ENCODE peak calls at places on chromosomes 11 and 22, in nine cellular contexts. U is neuronal stem cell, F is DND-41, M is spleen, P is sigmoid colon, J is SJSA1, X is right atrium auricular region, Z is psoas muscle, Q is tibial nerve. Y is an unnamed sample.

GRCh38 chr11:117314840-117315239 is 1.2 kb downstream of the BACE1 start:
- DNase-seq in U (no peak), F (no peak), M (peak; percentile 74), P (peak; percentile 59), J (no peak), X (no peak), Z (no peak), Q (no peak), Y (no peak)

GRCh38 chr11:70397983-70398833 is at the start of gene CTTN:
- DNase-seq in U (peak; percentile 91), F (peak; percentile 70), M (peak; percentile 94), P (peak; percentile 93), J (peak; percentile 99), X (peak; percentile 81), Z (peak; percentile 94), Q (peak; percentile 77), Y (peak; percentile 95)

GRCh38 chr11:122843281-122844150 is 5.2 kb downstream of the CRTAM start:
- DNase-seq in U (no peak), F (no peak), M (no peak), P (no peak), J (no peak), X (no peak), Z (no peak), Q (no peak), Y (no peak)

GRCh38 chr11:133905677-133906156 is 51.1 kb downstream of the IGSF9B start:
- DNase-seq in U (no peak), F (no peak), M (peak; percentile 51), P (peak; percentile 57), J (no peak), X (no peak), Z (no peak), Q (no peak), Y (peak; percentile 21)

GRCh38 chr11:15341587-15341986 is 226.9 kb downstream of the INSC start:
- DNase-seq in U (no peak), F (no peak), M (no peak), P (no peak), J (no peak), X (no peak), Z (no peak), Q (no peak), Y (no peak)

GRCh38 chr22:17007257-17007656 is 765 bp downstream of the GAB4 start:
- DNase-seq in U (no peak), F (no peak), M (no peak), P (no peak), J (no peak), X (no peak), Z (peak; percentile 35), Q (no peak), Y (no peak)

GRCh38 chr11:69141742-69142141 is 14.0 kb upstream of the SMIM38 start:
- DNase-seq in U (no peak), F (no peak), M (no peak), P (no peak), J (no peak), X (no peak), Z (no peak), Q (no peak), Y (no peak)

GRCh38 chr22:21067901-21068680 is 22.3 kb downstream of the LRRC74B start:
- DNase-seq in U (no peak), F (no peak), M (no peak), P (no peak), J (no peak), X (no peak), Z (no peak), Q (no peak), Y (no peak)

GRCh38 chr11:1881442-1882264 is 10.0 kb downstream of the PRR33 start:
- DNase-seq in U (no peak), F (no peak), M (peak; percentile 91), P (peak; percentile 71), J (peak; percentile 39), X (no peak), Z (peak; percentile 87), Q (no peak), Y (peak; percentile 76)

GRCh38 chr11:101880208-101880607 is 34.6 kb upstream of the CEP126 start:
- DNase-seq in U (no peak), F (peak; percentile 5), M (no peak), P (no peak), J (no peak), X (no peak), Z (no peak), Q (no peak), Y (no peak)

GRCh38 chr22:28600546-28601143 is 79.0 kb downstream of the TTC28 start:
- DNase-seq in U (peak; percentile 11), F (peak; percentile 21), M (no peak), P (no peak), J (no peak), X (no peak), Z (no peak), Q (no peak), Y (no peak)

GRCh38 chr11:109838034-109838433 is 255.2 kb upstream of the ZC3H12C start:
- DNase-seq in U (no peak), F (no peak), M (no peak), P (no peak), J (no peak), X (no peak), Z (no peak), Q (no peak), Y (no peak)

GRCh38 chr11:60942970-60943565 is 8.9 kb downstream of the SLC15A3 start:
- DNase-seq in U (no peak), F (no peak), M (no peak), P (no peak), J (no peak), X (no peak), Z (no peak), Q (no peak), Y (peak; percentile 50)

GRCh38 chr11:126727381-126727780 is 273.2 kb downstream of the KIRREL3 start:
- DNase-seq in U (no peak), F (no peak), M (no peak), P (no peak), J (no peak), X (no peak), Z (no peak), Q (no peak), Y (no peak)
- H3K27ac ChIP-seq in U (no peak overlapping the region), F (no peak overlapping the region), M (no peak overlapping the region), P (no peak overlapping the region), J (no peak overlapping the region), X (no peak overlapping the region), Z (no peak overlapping the region), Q (no peak overlapping the region), Y (no peak overlapping the region)

DNA sequence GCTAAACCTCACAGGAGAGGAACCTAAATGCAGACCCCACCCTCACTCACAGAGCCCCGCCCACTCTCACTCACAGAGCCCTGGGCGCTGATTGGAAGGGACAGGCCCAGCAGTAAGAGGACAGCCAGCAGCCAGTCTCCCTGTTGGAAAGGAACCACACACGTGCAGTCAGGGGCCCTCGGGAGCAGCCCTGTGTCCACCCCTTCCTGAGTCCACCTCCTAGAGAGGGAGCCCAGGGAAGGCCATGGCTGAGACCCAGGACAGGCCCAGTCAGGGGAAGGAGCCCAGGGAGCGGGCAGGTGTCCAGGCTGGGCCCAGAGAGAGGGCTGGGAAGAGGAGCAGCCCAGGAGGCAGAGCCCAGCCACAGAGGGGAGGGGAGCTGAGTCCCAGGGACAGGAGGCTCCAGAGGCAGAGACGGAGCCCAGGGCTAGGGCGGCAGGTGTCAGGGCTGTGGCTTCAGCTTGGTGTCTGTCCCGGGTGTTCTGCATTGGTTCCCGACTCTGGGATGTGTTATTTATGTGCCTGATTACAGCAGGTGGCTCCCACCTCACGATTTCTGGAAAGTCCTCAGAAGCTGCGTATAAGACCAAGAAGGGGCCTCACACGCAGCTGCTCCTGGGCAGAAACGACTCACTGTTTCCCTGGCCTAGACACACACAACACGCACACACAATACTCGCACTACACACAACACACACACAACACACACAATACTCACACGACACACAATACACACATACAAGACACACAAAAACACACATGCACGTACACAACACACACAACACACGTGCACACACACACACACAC is 9.0 kb upstream of the APOBEC3H start:
- DNase-seq in U (peak; percentile 44), F (no peak), M (peak; percentile 68), P (peak; percentile 74), J (no peak), X (no peak), Z (peak; percentile 54), Q (no peak), Y (no peak)
- H3K4me1 ChIP-seq in U (peaks cover 16% of the 10 kb centered on the region), F (peaks cover 16% of the 10 kb centered on the region), M (peaks cover 6% of the 10 kb centered on the region), P (peaks cover 3% of the 10 kb centered on the region), J (no peaks in the 10 kb centered on the region), X (no peaks in the 10 kb centered on the region), Z (no peaks in the 10 kb centered on the region), Q (no peaks in the 10 kb centered on the region), Y (no peaks in the 10 kb centered on the region)

GRCh38 chr11:64996327-64996709 is 453 bp downstream of the BATF2 start:
- DNase-seq in U (no peak), F (no peak), M (no peak), P (no peak), J (no peak), X (no peak), Z (no peak), Q (no peak), Y (no peak)

GRCh38 chr11:64994318-64994717 is 2.5 kb downstream of the BATF2 start:
- DNase-seq in U (no peak), F (no peak), M (no peak), P (no peak), J (no peak), X (no peak), Z (no peak), Q (no peak), Y (no peak)

GRCh38 chr11:64987998-64988854 is 8.5 kb downstream of the BATF2 start:
- DNase-seq in U (no peak), F (no peak), M (no peak), P (no peak), J (no peak), X (no peak), Z (no peak), Q (no peak), Y (no peak)

GRCh38 chr11:64989416-64989815 is 7.4 kb downstream of the BATF2 start:
- DNase-seq in U (no peak), F (no peak), M (peak; percentile 78), P (no peak), J (no peak), X (no peak), Z (peak; percentile 59), Q (no peak), Y (no peak)

GRCh38 chr11:64990222-64990918 is 6.4 kb downstream of the BATF2 start:
- DNase-seq in U (no peak), F (no peak), M (peak; percentile 83), P (peak; percentile 74), J (no peak), X (peak; percentile 73), Z (peak; percentile 69), Q (peak; percentile 29), Y (peak; percentile 67)
- H3K4me3 ChIP-seq in U (no peak overlapping the region), F (no peak overlapping the region), M (no peak overlapping the region), P (peak overlapping the region; percentile 26), J (no peak overlapping the region), X (no peak overlapping the region), Z (peak overlapping the region; percentile 50), Q (no peak overlapping the region), Y (no peak overlapping the region)

DNA sequence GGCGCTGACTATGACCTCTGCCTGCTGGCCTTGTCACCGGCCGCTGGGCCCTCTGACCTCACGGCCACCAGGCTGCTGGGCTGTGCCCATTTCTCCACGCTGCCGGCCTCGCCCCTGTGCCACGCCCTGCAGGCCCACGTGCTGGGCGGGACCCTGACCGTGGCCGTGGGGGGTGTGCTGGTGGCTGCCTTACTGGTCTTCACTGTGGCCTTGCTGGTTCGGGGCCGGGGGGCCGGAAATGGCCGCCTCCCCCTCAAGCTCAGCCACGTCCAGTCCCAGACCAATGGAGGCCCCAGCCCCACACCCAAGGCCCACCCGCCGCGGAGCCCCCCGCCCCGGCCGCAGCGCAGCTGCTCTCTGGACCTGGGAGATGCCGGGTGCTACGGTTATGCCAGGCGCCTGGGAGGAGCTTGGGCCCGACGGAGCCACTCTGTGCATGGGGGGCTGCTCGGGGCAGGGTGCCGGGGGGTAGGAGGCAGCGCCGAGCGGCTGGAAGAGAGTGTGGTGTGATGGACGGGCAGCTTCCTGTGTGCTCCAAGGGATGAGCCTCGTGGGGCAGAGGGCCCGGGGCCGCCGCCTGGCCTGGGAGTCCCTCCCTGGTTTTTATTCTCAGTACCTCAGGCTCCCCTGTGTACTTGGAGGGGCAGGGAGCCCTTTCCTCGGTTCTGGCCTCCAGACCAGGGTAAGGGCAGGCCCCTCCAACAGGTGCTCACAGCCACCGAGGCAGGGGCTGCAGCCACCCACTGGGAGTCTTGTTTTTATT is 3.0 kb downstream of the LRFN4 start:
- DNase-seq in U (no peak), F (no peak), M (peak; percentile 77), P (peak; percentile 66), J (no peak), X (no peak), Z (no peak), Q (no peak), Y (no peak)
- H3K27ac ChIP-seq in U (no peak overlapping the region), F (no peak overlapping the region), M (no peak overlapping the region), P (no peak overlapping the region), J (no peak overlapping the region), X (no peak overlapping the region), Z (no peak overlapping the region), Q (no peak overlapping the region), Y (no peak overlapping the region)

Y was measured in aorta.